ENCODE peak calls at places on chromosome 22, in four cellular contexts. Y, P, J and S are unnamed samples.

GRCh38 chr22:41028841-41029240 is 63.6 kb upstream of the EP300 start:
- DNase-seq in Y (no peak), J (no peak), P (no peak), S (no peak)

GRCh38 chr22:17942721-17943120 is 81.6 kb downstream of the MICAL3 start:
- DNase-seq in Y (no peak), P (no peak), J (no peak), S (no peak)

GRCh38 chr22:44664149-44664548 is 37.9 kb upstream of the PRR5 start:
- DNase-seq in P (no peak), J (no peak), Y (peak; percentile 91), S (no peak)

GRCh38 chr22:45006101-45006872 is 3.5 kb downstream of the PHF21B start:
- DNase-seq in J (no peak), P (no peak), Y (no peak), S (no peak)

GRCh38 chr22:36922097-36922608 is 8.7 kb downstream of the CSF2RB start:
- DNase-seq in Y (peak; percentile 76), P (no peak), J (no peak), S (no peak)

GRCh38 chr22:38177926-38178604 is 3.6 kb downstream of the PLA2G6 start:
- DNase-seq in Y (no peak), P (peak; percentile 90), J (peak; percentile 82), S (no peak)

GRCh38 chr22:47055461-47055860 is 293.0 kb downstream of the TBC1D22A start:
- DNase-seq in P (no peak), J (no peak), Y (peak; percentile 19), S (no peak)

GRCh38 chr22:46845281-46846153 is 83.1 kb downstream of the TBC1D22A start:
- DNase-seq in P (no peak), Y (no peak), J (no peak), S (no peak)

GRCh38 chr22:17198188-17199130 is 20.8 kb downstream of the ADA2 start:
- DNase-seq in P (no peak), J (no peak), Y (no peak), S (no peak)

GRCh38 chr22:36860017-36860416 is 789 bp upstream of the NCF4 start:
- DNase-seq in Y (no peak), J (no peak), P (no peak), S (no peak)

GRCh38 chr22:45208993-45209838 is 31.5 kb downstream of the KIAA0930 start:
- DNase-seq in Y (peak; percentile 73), P (peak; percentile 77), J (no peak), S (no peak)

GRCh38 chr22:36770116-36770945 is 5.6 kb downstream of the IFT27 start:
- DNase-seq in J (no peak), P (no peak), Y (no peak), S (no peak)

GRCh38 chr22:33465554-33465953 is 407.4 kb upstream of the SYN3 start:
- DNase-seq in Y (no peak), J (no peak), P (no peak), S (no peak)

GRCh38 chr22:20628081-20628939 is 120.9 kb downstream of the MED15 start:
- DNase-seq in P (no peak), J (no peak), Y (no peak), S (no peak)

GRCh38 chr22:17860220-17860965 is 86.1 kb upstream of the BID start:
- DNase-seq in J (no peak), Y (no peak), P (no peak), S (no peak)

GRCh38 chr22:25413620-25414019 is 150.9 kb upstream of the GRK3 start:
- DNase-seq in P (no peak), J (no peak), Y (no peak), S (no peak)

GRCh38 chr22:38317237-38317994 is at the start of gene CSNK1E:
- DNase-seq in P (no peak), Y (peak; percentile 94), J (no peak), S (no peak)

GRCh38 chr22:31652911-31653684 is 8.9 kb downstream of the PISD start:
- DNase-seq in P (no peak), J (no peak), Y (no peak), S (no peak)

GRCh38 chr22:37502342-37503182 is 16.4 kb upstream of the MFNG start:
- DNase-seq in J (no peak), Y (no peak), P (no peak), S (no peak)

GRCh38 chr22:32112380-32112779 is 46.7 kb downstream of the C22orf42 start:
- DNase-seq in Y (no peak), P (no peak), J (no peak), S (no peak)

GRCh38 chr22:38190581-38190980 is 9.0 kb upstream of the PLA2G6 start:
- DNase-seq in P (no peak), Y (no peak), J (no peak), S (no peak)

GRCh38 chr22:38067771-38068360 is 10.7 kb downstream of the PICK1 start:
- DNase-seq in P (no peak), Y (no peak), J (no peak), S (no peak)

GRCh38 chr22:27726344-27726725 is 75.2 kb downstream of the MN1 start:
- DNase-seq in Y (no peak), P (no peak), J (no peak), S (no peak)

GRCh38 chr22:44422742-44423370 is 75.2 kb downstream of the RTL6 start:
- DNase-seq in Y (peak; percentile 39), P (no peak), J (no peak), S (no peak)

GRCh38 chr22:43828711-43829447 is 16.8 kb upstream of the EFCAB6 start:
- DNase-seq in P (no peak), J (no peak), Y (peak; percentile 65), S (no peak)

GRCh38 chr22:36144886-36145541 is 15.5 kb downstream of the APOL3 start:
- DNase-seq in J (peak; percentile 17), P (peak; percentile 37), Y (peak; percentile 81), S (no peak)

GRCh38 chr22:44142421-44143116 is 38.2 kb upstream of the PARVG start:
- DNase-seq in P (no peak), J (no peak), Y (no peak), S (no peak)

GRCh38 chr22:37225481-37225880 is 13.2 kb upstream of the SSTR3 start:
- DNase-seq in P (no peak), J (no peak), Y (peak; percentile 82), S (no peak)

GRCh38 chr22:46931881-46932280 is 169.4 kb downstream of the TBC1D22A start:
- DNase-seq in J (no peak), P (no peak), Y (no peak), S (no peak)

GRCh38 chr22:30541979-30542810 is 4.3 kb downstream of the SEC14L6 start:
- DNase-seq in P (no peak), J (no peak), Y (no peak), S (no peak)
- H3K4me3 ChIP-seq in P (peak overlapping the region; percentile 3), J (no peak overlapping the region), Y (no peak overlapping the region), S (no peak overlapping the region)

GRCh38 chr22:35070451-35071093 is 4.6 kb downstream of the ISX start:
- DNase-seq in Y (no peak), J (no peak), P (no peak), S (no peak)

GRCh38 chr22:35064664-35065063 is 1.3 kb upstream of the ISX start:
- DNase-seq in P (no peak), Y (no peak), J (no peak), S (no peak)

GRCh38 chr22:35065796-35066218 is at the start of gene ISX:
- DNase-seq in J (no peak), Y (no peak), P (no peak), S (no peak)

GRCh38 chr22:35065183-35065582 is 775 bp upstream of the ISX start:
- DNase-seq in P (no peak), Y (no peak), J (no peak), S (no peak)

GRCh38 chr22:35066768-35067167 is 810 bp downstream of the ISX start:
- DNase-seq in J (no peak), P (no peak), Y (no peak), S (no peak)
- H3K4me3 ChIP-seq in J (no peak overlapping the region), P (no peak overlapping the region), Y (no peak overlapping the region), S (no peak overlapping the region)

GRCh38 chr22:40026641-40027040 is 31.9 kb downstream of the FAM83F start:
- DNase-seq in Y (peak; percentile 47), J (no peak), P (no peak), S (no peak)

GRCh38 chr22:40025856-40026255 is 31.1 kb downstream of the FAM83F start:
- DNase-seq in P (no peak), J (no peak), Y (peak; percentile 36), S (no peak)

GRCh38 chr22:40029189-40029890 is 34.6 kb downstream of the FAM83F start:
- DNase-seq in Y (peak; percentile 35), P (no peak), J (no peak), S (no peak)

GRCh38 chr22:40028098-40028425 is 33.3 kb downstream of the FAM83F start:
- DNase-seq in J (no peak), P (no peak), Y (peak; percentile 39), S (no peak)

GRCh38 chr22:40027191-40028097 is 32.7 kb downstream of the FAM83F start:
- DNase-seq in P (no peak), J (no peak), Y (peak; percentile 39), S (no peak)
- H3K4me3 ChIP-seq in P (no peak overlapping the region), J (no peak overlapping the region), Y (no peak overlapping the region), S (no peak overlapping the region)

GRCh38 chr22:19574247-19574646 is 50.0 kb upstream of the CLDN5 start:
- DNase-seq in Y (no peak), J (no peak), P (no peak), S (no peak)

GRCh38 chr22:19577422-19577966 is 53.3 kb upstream of the CLDN5 start:
- DNase-seq in J (no peak), P (no peak), Y (no peak), S (no peak)

GRCh38 chr22:19578180-19579004 is 54.2 kb upstream of the CLDN5 start:
- DNase-seq in Y (no peak), J (no peak), P (no peak), S (no peak)

GRCh38 chr22:19579113-19579811 is 55.1 kb upstream of the CLDN5 start:
- DNase-seq in J (no peak), P (no peak), Y (no peak), S (no peak)

DNA sequence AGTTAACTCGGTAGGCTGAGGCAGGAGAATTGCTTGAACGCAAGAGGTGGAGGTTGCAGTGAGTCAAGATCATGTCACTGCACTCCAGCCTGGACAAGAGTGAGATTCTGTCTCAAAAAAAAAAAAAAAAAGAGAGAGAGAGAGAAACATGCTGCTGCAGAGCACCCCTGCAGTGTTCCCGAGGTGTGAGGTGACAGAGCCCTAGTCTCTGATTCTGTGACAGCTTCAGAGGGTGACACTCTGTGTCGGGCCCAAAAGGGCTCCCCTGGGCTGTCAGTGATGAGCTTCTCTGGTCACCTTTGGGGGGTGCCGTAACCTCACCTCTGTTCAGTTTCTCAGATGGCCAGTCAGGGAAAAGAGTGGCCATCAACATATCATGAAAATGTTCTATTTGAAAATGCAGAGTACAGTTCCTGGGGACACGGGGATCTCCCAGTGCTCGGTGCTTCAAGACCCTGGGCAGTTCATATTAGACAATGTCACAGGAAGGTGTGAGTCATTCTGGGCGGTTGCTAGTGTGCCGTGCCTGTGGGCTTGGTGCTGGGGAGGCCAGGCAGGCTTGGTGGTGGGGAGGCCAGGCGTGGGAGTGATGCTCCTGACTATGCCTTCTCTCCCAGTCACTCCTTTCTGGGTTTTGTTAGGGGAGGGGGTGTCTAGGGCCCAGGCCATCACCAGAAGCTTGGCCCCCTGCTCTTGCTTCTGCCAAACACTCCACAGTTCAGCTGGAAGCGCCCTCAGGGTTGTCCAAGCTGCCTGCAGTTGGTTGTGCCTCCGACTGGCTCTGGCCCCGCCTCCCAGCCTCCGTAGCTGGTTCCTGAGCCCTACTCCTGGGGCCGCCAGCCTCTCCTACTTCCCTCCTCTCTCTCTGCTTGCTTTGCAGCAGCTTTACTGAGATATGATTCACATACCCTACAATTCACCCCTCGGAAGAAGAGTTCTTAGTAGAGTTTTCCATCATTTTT is 52.5 kb upstream of the CLDN5 start:
- DNase-seq in Y (no peak), J (no peak), P (no peak), S (no peak)
- H3K4me3 ChIP-seq in Y (no peak overlapping the region), J (no peak overlapping the region), P (no peak overlapping the region), S (no peak overlapping the region)

GRCh38 chr22:22057617-22058378 is 75.2 kb upstream of the TOP3B start:
- DNase-seq in P (no peak), J (no peak), Y (no peak), S (no peak)
- H3K4me3 ChIP-seq in P (no peak overlapping the region), J (no peak overlapping the region), Y (no peak overlapping the region), S (no peak overlapping the region)